ENCODE peak calls at places on chromosomes 5 and 9, in seven cellular contexts. X, Z, J, N, E, Q and O are unnamed samples.

GRCh38 chr9:81416476-81417298 is 272.7 kb downstream of the TLE1 start:
- DNase-seq in X (no peak), Z (no peak), J (no peak), N (no peak), E (no peak), Q (no peak), O (no peak)

GRCh38 chr5:93099902-93100347 is 481.1 kb downstream of the NR2F1-AS1 start:
- DNase-seq in X (no peak), Z (peak; percentile 18), J (no peak), N (no peak), E (no peak), Q (no peak), O (no peak)

GRCh38 chr9:105331160-105331559 is 86.7 kb downstream of the SLC44A1 start:
- DNase-seq in X (no peak), Z (no peak), J (no peak), N (no peak), E (no peak), Q (no peak), O (no peak)

GRCh38 chr9:5459289-5459829 is 9.0 kb downstream of the CD274 start:
- DNase-seq in X (peak; percentile 43), Z (no peak), J (no peak), N (no peak), E (no peak), Q (peak; percentile 71), O (no peak)

GRCh38 chr9:99075246-99075912 is 29.5 kb upstream of the TGFBR1 start:
- DNase-seq in X (no peak), Z (peak; percentile 51), J (no peak), N (no peak), E (no peak), Q (peak; percentile 81), O (no peak)

GRCh38 chr5:37918420-37918819 is 78.6 kb upstream of the GDNF start:
- DNase-seq in X (no peak), Z (no peak), J (no peak), N (no peak), E (no peak), Q (no peak), O (no peak)

GRCh38 chr9:89468271-89468960 is 29.5 kb downstream of the SEMA4D start:
- DNase-seq in X (no peak), Z (no peak), J (no peak), N (no peak), E (no peak), Q (no peak), O (no peak)

GRCh38 chr5:83925321-83925877 is 204.7 kb upstream of the HAPLN1 start:
- DNase-seq in X (no peak), Z (peak; percentile 68), J (no peak), N (no peak), E (no peak), Q (peak; percentile 32), O (no peak)

GRCh38 chr5:135433626-135434426 is 13.3 kb downstream of the DCANP1 start:
- DNase-seq in X (no peak), Z (no peak), J (peak; percentile 26), N (no peak), E (no peak), Q (peak; percentile 51), O (no peak)

GRCh38 chr9:18707078-18707477 is 233.1 kb downstream of the ADAMTSL1 start:
- DNase-seq in X (no peak), Z (peak; percentile 45), J (no peak), N (no peak), E (no peak), Q (no peak), O (no peak)

GRCh38 chr9:15485836-15486678 is 24.7 kb downstream of the PSIP1 start:
- DNase-seq in X (no peak), Z (peak; percentile 46), J (no peak), N (no peak), E (no peak), Q (peak; percentile 31), O (no peak)

GRCh38 chr9:88538311-88539085 is 3.5 kb downstream of the NXNL2 start:
- DNase-seq in X (no peak), Z (no peak), J (no peak), N (no peak), E (no peak), Q (no peak), O (no peak)

GRCh38 chr5:139955616-139956283 is 87.3 kb downstream of the NRG2 start:
- DNase-seq in X (no peak), Z (no peak), J (no peak), N (no peak), E (no peak), Q (peak; percentile 82), O (peak; percentile 36)

GRCh38 chr9:94676446-94677148 is 37.3 kb upstream of the FBP1 start:
- DNase-seq in X (no peak), Z (no peak), J (no peak), N (no peak), E (no peak), Q (no peak), O (no peak)

GRCh38 chr9:110047955-110048472 is 159.9 kb downstream of the C9orf152 start:
- DNase-seq in X (no peak), Z (no peak), J (peak; percentile 32), N (no peak), E (peak; percentile 3), Q (peak; percentile 51), O (peak; percentile 52)

GRCh38 chr9:7489018-7489417 is 310.6 kb downstream of the DMAC1 start:
- DNase-seq in X (no peak), Z (no peak), J (no peak), N (no peak), E (no peak), Q (no peak), O (no peak)

GRCh38 chr5:159850192-159850573 is 66.1 kb upstream of the ADRA1B start:
- DNase-seq in X (no peak), Z (peak; percentile 58), J (no peak), N (no peak), E (no peak), Q (no peak), O (peak; percentile 35)

GRCh38 chr5:67431191-67431590 is 234.6 kb upstream of the CD180 start:
- DNase-seq in X (no peak), Z (no peak), J (no peak), N (no peak), E (no peak), Q (no peak), O (no peak)

GRCh38 chr9:126531591-126531990 is 82.1 kb upstream of the LMX1B start:
- DNase-seq in X (no peak), Z (no peak), J (no peak), N (no peak), E (no peak), Q (no peak), O (no peak)

GRCh38 chr5:125584119-125584518 is 837.7 kb upstream of the ZNF608 start:
- DNase-seq in X (no peak), Z (no peak), J (no peak), N (no peak), E (no peak), Q (no peak), O (no peak)

GRCh38 chr9:134938346-134939079 is 20.8 kb upstream of the FCN1 start:
- DNase-seq in X (no peak), Z (no peak), J (no peak), N (no peak), E (no peak), Q (no peak), O (no peak)

GRCh38 chr5:90590-91547 is 1.1 kb upstream of the PLEKHG4B start:
- DNase-seq in X (no peak), Z (no peak), J (no peak), N (no peak), E (no peak), Q (peak; percentile 37), O (no peak)

GRCh38 chr5:56640763-56641406 is 174.5 kb upstream of the MAP3K1 start:
- DNase-seq in X (no peak), Z (no peak), J (no peak), N (no peak), E (no peak), Q (no peak), O (no peak)

GRCh38 chr9:99690573-99690972 is 131.1 kb upstream of the NR4A3 start:
- DNase-seq in X (no peak), Z (no peak), J (peak; percentile 29), N (no peak), E (no peak), Q (no peak), O (no peak)

GRCh38 chr9:129949821-129950220 is 93.2 kb downstream of the FNBP1 start:
- DNase-seq in X (no peak), Z (no peak), J (no peak), N (no peak), E (no peak), Q (no peak), O (no peak)

GRCh38 chr9:78314953-78315870 is 18.3 kb downstream of the PSAT1 start:
- DNase-seq in X (no peak), Z (peak; percentile 86), J (no peak), N (no peak), E (no peak), Q (no peak), O (no peak)

GRCh38 chr5:66843065-66843464 is 246.9 kb downstream of the MAST4 start:
- DNase-seq in X (no peak), Z (no peak), J (no peak), N (no peak), E (no peak), Q (no peak), O (no peak)

GRCh38 chr9:91972076-91972626 is 22.1 kb upstream of the ROR2 start:
- DNase-seq in X (no peak), Z (no peak), J (no peak), N (no peak), E (no peak), Q (no peak), O (no peak)